ENCODE peak calls at places on chromosomes 3 and 15, in nine cellular contexts. C is SJSA1; N is heart right ventricle; U is left lung; O is CD8-positive, alpha-beta T cell; F is adrenal gland; D is aorta; R is endothelial cell of umbilical vein; M is SJCRH30. H is an unnamed sample.

GRCh38 chr3:81545572-81545971 is 215.9 kb downstream of the GBE1 start:
- DNase-seq in D (no peak), R (no peak), C (no peak), U (no peak), O (no peak), N (no peak), F (no peak), M (no peak), H (no peak)

GRCh38 chr3:27559835-27560234 is 75.7 kb upstream of the SLC4A7 start:
- DNase-seq in D (peak; percentile 76), M (peak; percentile 60), N (peak; percentile 68), R (peak; percentile 99), F (peak; percentile 33), O (no peak), U (peak; percentile 46), C (no peak), H (no peak)

GRCh38 chr3:150763122-150763840 is at the start of gene SIAH2:
- DNase-seq in F (peak; percentile 96), U (peak; percentile 95), M (peak; percentile 88), N (peak; percentile 92), R (peak; percentile 94), C (peak; percentile 94), O (peak; percentile 91), D (peak; percentile 98), H (peak; percentile 99)

GRCh38 chr3:105369501-105370371 is 3.0 kb downstream of the ALCAM start:
- DNase-seq in M (peak; percentile 41), F (peak; percentile 66), O (peak; percentile 45), U (peak; percentile 69), N (peak; percentile 50), C (peak; percentile 82), R (peak; percentile 87), D (peak; percentile 92), H (peak; percentile 89)

GRCh38 chr3:7285502-7285901 is 424.6 kb downstream of the GRM7 start:
- DNase-seq in U (no peak), R (peak; percentile 49), M (peak; percentile 1), C (no peak), F (no peak), N (no peak), D (no peak), O (no peak), H (no peak)

GRCh38 chr3:39541917-39542329 is 74.4 kb downstream of the MOBP start:
- DNase-seq in D (no peak), M (peak; percentile 17), F (no peak), N (no peak), O (no peak), R (peak; percentile 79), C (peak; percentile 3), U (no peak), H (no peak)

GRCh38 chr15:100350434-100351226 is 8.9 kb upstream of the ADAMTS17 start:
- DNase-seq in M (peak; percentile 21), C (no peak), F (no peak), R (no peak), O (no peak), N (no peak), D (no peak), U (no peak), H (no peak)

GRCh38 chr3:128607710-128608048 is 42.9 kb downstream of the RPN1 start:
- DNase-seq in U (no peak), F (peak; percentile 41), O (no peak), M (no peak), D (no peak), N (no peak), R (no peak), C (no peak), H (no peak)

GRCh38 chr15:60391722-60392340 is 6.0 kb downstream of the ANXA2 start:
- DNase-seq in C (no peak), O (no peak), D (no peak), F (no peak), M (no peak), N (no peak), U (no peak), R (no peak), H (no peak)

GRCh38 chr3:60079076-60079475 is 1029.3 kb upstream of the CFAP20DC start:
- DNase-seq in O (peak; percentile 23), M (no peak), R (no peak), D (no peak), N (no peak), U (no peak), F (no peak), C (no peak), H (no peak)

GRCh38 chr15:83928392-83928734 is 274.4 kb downstream of the ADAMTSL3 start:
- DNase-seq in O (no peak), U (no peak), R (no peak), N (no peak), F (no peak), C (no peak), M (no peak), D (no peak), H (no peak)
- H3K4me1 ChIP-seq in O (no peaks in the 10 kb centered on the region), U (no peaks in the 10 kb centered on the region), R (no peaks in the 10 kb centered on the region), N (no peaks in the 10 kb centered on the region), F (no peaks in the 10 kb centered on the region), C (no peaks in the 10 kb centered on the region), M (peaks cover 5% of the 10 kb centered on the region), D (peaks cover 2% of the 10 kb centered on the region), H (no peaks in the 10 kb centered on the region)

DNA sequence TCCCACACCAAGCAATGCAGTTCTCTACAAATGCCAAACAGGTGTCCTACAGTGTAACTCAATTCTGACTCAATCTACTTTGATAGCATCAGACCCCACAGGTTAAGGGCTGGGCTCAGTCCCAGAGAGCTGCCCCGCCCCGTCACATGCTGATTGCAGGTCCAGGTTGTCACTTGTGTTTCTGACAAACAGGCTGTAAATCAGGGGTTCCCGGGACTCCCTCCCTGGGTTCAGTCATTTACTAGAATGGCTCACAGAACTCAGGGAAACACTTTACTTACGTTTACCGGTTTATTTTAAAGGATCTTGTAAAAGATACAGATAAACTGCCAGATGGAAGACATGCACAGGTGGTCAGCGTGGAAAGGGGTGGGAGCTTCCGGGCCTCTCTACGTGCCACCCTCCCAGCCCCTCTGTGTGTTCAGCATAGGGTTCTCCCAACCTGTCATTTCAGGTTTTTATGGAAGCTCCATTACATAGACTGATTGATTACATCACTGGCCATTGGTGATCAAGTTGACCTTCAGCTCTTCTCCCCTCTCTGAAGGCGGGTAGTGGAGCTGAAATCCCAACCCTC is 28.7 kb upstream of the KLF13 start:
- DNase-seq in R (no peak), U (no peak), M (no peak), D (no peak), O (peak; percentile 7), F (no peak), C (no peak), N (no peak), H (peak; percentile 57)
- H3K4me1 ChIP-seq in R (no peaks in the 10 kb centered on the region), U (peaks cover 17% of the 10 kb centered on the region), M (peaks cover 63% of the 10 kb centered on the region), D (no peaks in the 10 kb centered on the region), O (peaks cover 5% of the 10 kb centered on the region), F (peaks cover 10% of the 10 kb centered on the region), C (no peaks in the 10 kb centered on the region), N (peaks cover 39% of the 10 kb centered on the region), H (peaks cover 13% of the 10 kb centered on the region)

GRCh38 chr3:98521897-98522537 is 685 bp downstream of the CLDND1 start:
- DNase-seq in C (peak; percentile 52), U (peak; percentile 42), D (no peak), O (peak; percentile 55), N (peak; percentile 26), F (peak; percentile 51), R (peak; percentile 74), M (peak; percentile 67), H (peak; percentile 78)

GRCh38 chr3:98514948-98515347 is 7.8 kb downstream of the CLDND1 start:
- DNase-seq in M (no peak), R (no peak), F (no peak), O (no peak), N (no peak), D (no peak), U (no peak), C (no peak), H (no peak)

GRCh38 chr3:98522538-98523281 is at the start of gene CLDND1:
- DNase-seq in U (peak; percentile 99), F (peak; percentile 98), D (peak; percentile 100), O (peak; percentile 95), N (peak; percentile 98), C (peak; percentile 89), R (peak; percentile 98), M (peak; percentile 98), H (peak; percentile 100)

GRCh38 chr3:98519351-98519750 is 3.4 kb downstream of the CLDND1 start:
- DNase-seq in N (no peak), R (no peak), D (no peak), F (no peak), M (no peak), U (no peak), C (no peak), O (no peak), H (no peak)

GRCh38 chr3:98518816-98519215 is 3.9 kb downstream of the CLDND1 start:
- DNase-seq in D (no peak), M (no peak), U (no peak), C (no peak), N (no peak), O (no peak), F (no peak), R (no peak), H (no peak)
- H3K4me1 ChIP-seq in D (peaks cover 1% of the 10 kb centered on the region), M (peaks cover 6% of the 10 kb centered on the region), U (peaks cover 27% of the 10 kb centered on the region), C (peaks cover 15% of the 10 kb centered on the region), N (peaks cover 28% of the 10 kb centered on the region), O (peaks cover 25% of the 10 kb centered on the region), F (peaks cover 18% of the 10 kb centered on the region), R (peaks cover 13% of the 10 kb centered on the region), H (peaks cover 38% of the 10 kb centered on the region)

GRCh38 chr3:139540686-139541085 is 1.1 kb upstream of the RBP1 start:
- DNase-seq in C (no peak), D (no peak), F (no peak), U (no peak), M (peak; percentile 67), R (no peak), N (no peak), O (no peak), H (no peak)

GRCh38 chr3:139537325-139537724 is 2.2 kb downstream of the RBP1 start:
- DNase-seq in R (no peak), D (no peak), C (no peak), M (peak; percentile 55), F (peak; percentile 43), O (no peak), N (no peak), U (no peak), H (no peak)

GRCh38 chr3:139534992-139535879 is 4.3 kb downstream of the RBP1 start:
- DNase-seq in R (peak; percentile 90), D (peak; percentile 81), N (peak; percentile 78), C (no peak), F (peak; percentile 96), O (no peak), M (peak; percentile 95), U (peak; percentile 39), H (no peak)

GRCh38 chr3:139538733-139539132 is 809 bp downstream of the RBP1 start:
- DNase-seq in D (peak; percentile 86), C (no peak), U (no peak), O (no peak), M (peak; percentile 68), R (no peak), N (peak; percentile 30), F (peak; percentile 90), H (no peak)

DNA sequence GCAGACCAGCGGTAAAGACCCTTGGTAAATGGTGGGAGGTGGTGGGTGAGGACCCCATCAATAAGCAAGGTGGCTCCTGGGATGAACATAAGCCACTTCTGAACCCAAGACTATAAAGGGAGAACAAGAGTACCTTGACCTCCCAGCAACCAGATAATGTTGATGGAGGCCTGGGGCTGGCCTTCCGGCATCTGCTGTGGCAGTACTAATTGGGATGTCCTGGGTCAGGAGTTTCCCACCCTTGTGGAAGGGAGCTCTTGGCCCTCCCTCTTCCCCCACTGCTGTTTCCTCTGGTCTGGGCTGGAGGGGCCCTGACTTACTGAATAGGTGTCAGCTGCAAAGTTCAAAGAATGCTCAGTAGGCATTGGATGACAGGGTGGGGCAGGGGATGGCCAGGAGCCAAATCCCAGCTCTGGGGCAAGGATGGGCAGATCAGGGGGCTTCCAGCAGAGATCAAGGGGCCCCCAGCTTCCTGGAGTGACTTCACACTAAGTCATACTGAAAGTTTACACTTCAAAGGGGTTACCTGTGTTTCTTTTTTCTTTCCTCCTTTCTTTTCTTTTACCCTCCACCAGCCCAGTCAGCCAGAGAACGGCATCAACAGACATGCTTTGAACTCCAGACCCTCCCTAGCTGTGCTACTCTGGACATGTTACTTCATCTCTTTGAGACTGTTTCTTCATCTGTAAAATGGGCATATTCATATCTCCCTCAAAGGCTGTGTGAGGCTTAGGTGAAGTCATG is 1.6 kb downstream of the RBP1 start:
- DNase-seq in N (no peak), O (no peak), C (no peak), R (no peak), U (no peak), M (peak; percentile 70), D (no peak), F (no peak), H (no peak)
- H3K4me1 ChIP-seq in N (peaks cover 64% of the 10 kb centered on the region), O (no peaks in the 10 kb centered on the region), C (peaks cover 41% of the 10 kb centered on the region), R (peaks cover 11% of the 10 kb centered on the region), U (peaks cover 33% of the 10 kb centered on the region), M (peaks cover 66% of the 10 kb centered on the region), D (no peaks in the 10 kb centered on the region), F (peaks cover 82% of the 10 kb centered on the region), H (peaks cover 28% of the 10 kb centered on the region)